ENCODE peak calls at places on chromosomes 3 and 15, in ten cellular contexts. One of them, this sample, is unnamed.

GRCh38 chr3:159187232-159187631 is 385.4 kb downstream of the MFSD1 start:
- DNase-seq in neuronal stem cell: no peak
- DNase-seq in CMK: no peak
- DNase-seq in NCI-H446: no peak
- DNase-seq in ovary: peak
- DNase-seq in nucleus accumbens: no peak
- DNase-seq in nephron progenitor cell: no peak
- DNase-seq in H54: no peak
- DNase-seq in ELR: no peak
- DNase-seq in kidney glomerular epithelial cell: no peak
- DNase-seq in this sample: no peak

GRCh38 chr15:75121547-75121946 is 80.1 kb upstream of the C15orf39 start:
- DNase-seq in neuronal stem cell: no peak
- DNase-seq in CMK: no peak
- DNase-seq in NCI-H446: no peak
- DNase-seq in ovary: no peak
- DNase-seq in nucleus accumbens: no peak
- DNase-seq in nephron progenitor cell: no peak
- DNase-seq in H54: no peak
- DNase-seq in ELR: no peak
- DNase-seq in kidney glomerular epithelial cell: no peak
- DNase-seq in this sample: no peak

GRCh38 chr3:13424865-13425605 is 4.9 kb upstream of the NUP210 start:
- DNase-seq in neuronal stem cell: no peak
- DNase-seq in CMK: no peak
- DNase-seq in NCI-H446: no peak
- DNase-seq in ovary: no peak
- DNase-seq in nucleus accumbens: no peak
- DNase-seq in nephron progenitor cell: no peak
- DNase-seq in H54: no peak
- DNase-seq in ELR: no peak
- DNase-seq in kidney glomerular epithelial cell: no peak
- DNase-seq in this sample: no peak

GRCh38 chr15:93478922-93479321 is 389.9 kb upstream of the RGMA start:
- DNase-seq in neuronal stem cell: no peak
- DNase-seq in CMK: no peak
- DNase-seq in NCI-H446: no peak
- DNase-seq in ovary: no peak
- DNase-seq in nucleus accumbens: no peak
- DNase-seq in nephron progenitor cell: no peak
- DNase-seq in H54: no peak
- DNase-seq in ELR: no peak
- DNase-seq in kidney glomerular epithelial cell: no peak
- DNase-seq in this sample: no peak

GRCh38 chr3:31668258-31668657 is 135.5 kb downstream of the STT3B start:
- DNase-seq in neuronal stem cell: no peak
- DNase-seq in CMK: no peak
- DNase-seq in NCI-H446: no peak
- DNase-seq in ovary: no peak
- DNase-seq in nucleus accumbens: no peak
- DNase-seq in nephron progenitor cell: no peak
- DNase-seq in H54: no peak
- DNase-seq in ELR: no peak
- DNase-seq in kidney glomerular epithelial cell: no peak
- DNase-seq in this sample: no peak

GRCh38 chr15:70720228-70721016 is 42.9 kb downstream of the UACA start:
- DNase-seq in neuronal stem cell: no peak
- DNase-seq in CMK: no peak
- DNase-seq in NCI-H446: no peak
- DNase-seq in ovary: no peak
- DNase-seq in nucleus accumbens: no peak
- DNase-seq in nephron progenitor cell: no peak
- DNase-seq in H54: no peak
- DNase-seq in ELR: peak
- DNase-seq in kidney glomerular epithelial cell: no peak
- DNase-seq in this sample: no peak

GRCh38 chr3:126102530-126102951 is 18.6 kb upstream of the SLC41A3 start:
- DNase-seq in neuronal stem cell: no peak
- DNase-seq in CMK: no peak
- DNase-seq in NCI-H446: peak
- DNase-seq in ovary: no peak
- DNase-seq in nucleus accumbens: no peak
- DNase-seq in nephron progenitor cell: no peak
- DNase-seq in H54: no peak
- DNase-seq in ELR: no peak
- DNase-seq in kidney glomerular epithelial cell: no peak
- DNase-seq in this sample: no peak

GRCh38 chr3:14275962-14276909 is 97.6 kb downstream of the LSM3 start:
- DNase-seq in neuronal stem cell: no peak
- DNase-seq in CMK: no peak
- DNase-seq in NCI-H446: peak
- DNase-seq in ovary: no peak
- DNase-seq in nucleus accumbens: no peak
- DNase-seq in nephron progenitor cell: no peak
- DNase-seq in H54: no peak
- DNase-seq in ELR: no peak
- DNase-seq in kidney glomerular epithelial cell: no peak
- DNase-seq in this sample: no peak

GRCh38 chr3:22730701-22731100 is 472.4 kb upstream of the UBE2E2 start:
- DNase-seq in neuronal stem cell: no peak
- DNase-seq in CMK: no peak
- DNase-seq in NCI-H446: no peak
- DNase-seq in ovary: no peak
- DNase-seq in nucleus accumbens: no peak
- DNase-seq in nephron progenitor cell: no peak
- DNase-seq in H54: no peak
- DNase-seq in ELR: no peak
- DNase-seq in kidney glomerular epithelial cell: no peak
- DNase-seq in this sample: no peak

GRCh38 chr3:87052499-87053260 is 61.7 kb upstream of the VGLL3 start:
- DNase-seq in neuronal stem cell: no peak
- DNase-seq in CMK: no peak
- DNase-seq in NCI-H446: no peak
- DNase-seq in ovary: no peak
- DNase-seq in nucleus accumbens: no peak
- DNase-seq in nephron progenitor cell: no peak
- DNase-seq in H54: no peak
- DNase-seq in ELR: no peak
- DNase-seq in kidney glomerular epithelial cell: no peak
- DNase-seq in this sample: no peak

GRCh38 chr3:42841332-42841731 is 32.1 kb downstream of the ACKR2 start:
- DNase-seq in neuronal stem cell: no peak
- DNase-seq in CMK: no peak
- DNase-seq in NCI-H446: no peak
- DNase-seq in ovary: no peak
- DNase-seq in nucleus accumbens: no peak
- DNase-seq in nephron progenitor cell: no peak
- DNase-seq in H54: no peak
- DNase-seq in ELR: no peak
- DNase-seq in kidney glomerular epithelial cell: no peak
- DNase-seq in this sample: no peak

GRCh38 chr15:92921215-92922131 is 21.3 kb downstream of the CHD2 start:
- DNase-seq in neuronal stem cell: no peak
- DNase-seq in CMK: no peak
- DNase-seq in NCI-H446: no peak
- DNase-seq in ovary: no peak
- DNase-seq in nucleus accumbens: no peak
- DNase-seq in nephron progenitor cell: no peak
- DNase-seq in H54: no peak
- DNase-seq in ELR: peak
- DNase-seq in kidney glomerular epithelial cell: peak
- DNase-seq in this sample: no peak

GRCh38 chr15:71480566-71480965 is 329.8 kb upstream of the NR2E3 start:
- DNase-seq in neuronal stem cell: no peak
- DNase-seq in CMK: no peak
- DNase-seq in NCI-H446: no peak
- DNase-seq in ovary: no peak
- DNase-seq in nucleus accumbens: no peak
- DNase-seq in nephron progenitor cell: no peak
- DNase-seq in H54: no peak
- DNase-seq in ELR: no peak
- DNase-seq in kidney glomerular epithelial cell: no peak
- DNase-seq in this sample: no peak

GRCh38 chr15:63291507-63291906 is 14.1 kb downstream of the APH1B start:
- DNase-seq in neuronal stem cell: no peak
- DNase-seq in CMK: no peak
- DNase-seq in NCI-H446: no peak
- DNase-seq in ovary: no peak
- DNase-seq in nucleus accumbens: no peak
- DNase-seq in nephron progenitor cell: no peak
- DNase-seq in H54: peak
- DNase-seq in ELR: peak
- DNase-seq in kidney glomerular epithelial cell: peak
- DNase-seq in this sample: no peak

GRCh38 chr3:53009826-53010539 is 35.9 kb downstream of the SFMBT1 start:
- DNase-seq in neuronal stem cell: no peak
- DNase-seq in CMK: no peak
- DNase-seq in NCI-H446: no peak
- DNase-seq in ovary: no peak
- DNase-seq in nucleus accumbens: no peak
- DNase-seq in nephron progenitor cell: no peak
- DNase-seq in H54: no peak
- DNase-seq in ELR: no peak
- DNase-seq in kidney glomerular epithelial cell: no peak
- DNase-seq in this sample: no peak

GRCh38 chr3:188278717-188279324 is 124.9 kb downstream of the LPP start:
- DNase-seq in neuronal stem cell: no peak
- DNase-seq in CMK: no peak
- DNase-seq in NCI-H446: no peak
- DNase-seq in ovary: no peak
- DNase-seq in nucleus accumbens: no peak
- DNase-seq in nephron progenitor cell: no peak
- DNase-seq in H54: no peak
- DNase-seq in ELR: no peak
- DNase-seq in kidney glomerular epithelial cell: no peak
- DNase-seq in this sample: no peak

GRCh38 chr3:179108091-179108490 is 36.5 kb upstream of the ZMAT3 start:
- DNase-seq in neuronal stem cell: no peak
- DNase-seq in CMK: no peak
- DNase-seq in NCI-H446: no peak
- DNase-seq in ovary: no peak
- DNase-seq in nucleus accumbens: no peak
- DNase-seq in nephron progenitor cell: no peak
- DNase-seq in H54: peak
- DNase-seq in ELR: peak
- DNase-seq in kidney glomerular epithelial cell: peak
- DNase-seq in this sample: no peak